ENCODE peak calls at places on chromosomes 1 and 21, in eight cellular contexts. O, W, Y, R, Q, J, P and S are unnamed samples.

GRCh38 chr1:119160435-119160834 is 20.0 kb upstream of the WARS2 start:
- DNase-seq in O (no peak), W (no peak), Y (no peak), R (no peak), Q (no peak), J (no peak), P (no peak), S (no peak)

GRCh38 chr1:7705048-7705907 is 65.8 kb upstream of the VAMP3 start:
- DNase-seq in O (no peak), W (no peak), Y (peak), R (peak), Q (no peak), J (peak), P (no peak), S (peak)

GRCh38 chr1:58964880-58965279 is 181.0 kb upstream of the JUN start:
- DNase-seq in O (no peak), W (peak), Y (no peak), R (no peak), Q (no peak), J (no peak), P (no peak), S (no peak)

GRCh38 chr1:198267921-198268320 is 111.1 kb downstream of the NEK7 start:
- DNase-seq in O (no peak), W (peak), Y (no peak), R (no peak), Q (peak), J (no peak), P (peak), S (no peak)

GRCh38 chr1:28104866-28105467 is 16.6 kb upstream of the EYA3 start:
- DNase-seq in O (no peak), W (peak), Y (peak), R (no peak), Q (peak), J (no peak), P (peak), S (peak)

GRCh38 chr1:152933196-152933595 is 13.8 kb upstream of the SPRR5 start:
- DNase-seq in O (no peak), W (no peak), Y (no peak), R (no peak), Q (no peak), J (no peak), P (peak), S (no peak)

GRCh38 chr1:245765241-245766000 is 610.6 kb downstream of the KIF26B start:
- DNase-seq in O (no peak), W (peak), Y (no peak), R (no peak), Q (peak), J (no peak), P (peak), S (no peak)

GRCh38 chr1:36962991-36963390 is 71.3 kb downstream of the GRIK3 start:
- DNase-seq in O (no peak), W (no peak), Y (no peak), R (no peak), Q (no peak), J (no peak), P (no peak), S (no peak)

GRCh38 chr21:34704119-34704518 is 35.3 kb downstream of the CLIC6 start:
- DNase-seq in O (no peak), W (no peak), Y (peak), R (peak), Q (no peak), J (no peak), P (no peak), S (no peak)

GRCh38 chr1:56216173-56216572 is 363.2 kb downstream of the PLPP3 start:
- DNase-seq in O (no peak), W (no peak), Y (no peak), R (no peak), Q (no peak), J (no peak), P (no peak), S (no peak)

GRCh38 chr1:225693085-225693698 is 40.3 kb upstream of the ENAH start:
- DNase-seq in O (no peak), W (no peak), Y (no peak), R (no peak), Q (no peak), J (no peak), P (no peak), S (no peak)

GRCh38 chr1:31756578-31756977 is 7.6 kb downstream of the ADGRB2 start:
- DNase-seq in O (no peak), W (no peak), Y (no peak), R (no peak), Q (no peak), J (no peak), P (no peak), S (no peak)

GRCh38 chr1:151907363-151908139 is 1.8 kb downstream of the THEM4 start:
- DNase-seq in O (peak), W (no peak), Y (peak), R (no peak), Q (no peak), J (no peak), P (peak), S (no peak)

GRCh38 chr1:220375715-220376114 is 103.5 kb upstream of the RAB3GAP2 start:
- DNase-seq in O (no peak), W (no peak), Y (no peak), R (no peak), Q (no peak), J (no peak), P (no peak), S (no peak)

GRCh38 chr1:78054559-78054958 is 8.8 kb downstream of the GIPC2 start:
- DNase-seq in O (no peak), W (peak), Y (no peak), R (no peak), Q (no peak), J (no peak), P (no peak), S (no peak)

GRCh38 chr1:182802006-182802798 is 12.6 kb downstream of the NPL start:
- DNase-seq in O (no peak), W (no peak), Y (no peak), R (no peak), Q (no peak), J (no peak), P (no peak), S (peak)

GRCh38 chr1:153977250-153978240 is at the start of gene JTB:
- DNase-seq in O (peak), W (peak), Y (peak), R (peak), Q (peak), J (peak), P (peak), S (peak)

GRCh38 chr1:100928128-100928527 is 32.2 kb downstream of the SLC30A7 start:
- DNase-seq in O (no peak), W (peak), Y (peak), R (no peak), Q (no peak), J (no peak), P (no peak), S (no peak)

GRCh38 chr21:35231115-35231514 is 182.0 kb upstream of the RUNX1 start:
- DNase-seq in O (no peak), W (no peak), Y (no peak), R (no peak), Q (peak), J (no peak), P (peak), S (no peak)

GRCh38 chr1:119651133-119651532 is 3.1 kb upstream of the ZNF697 start:
- DNase-seq in O (no peak), W (no peak), Y (peak), R (no peak), Q (no peak), J (no peak), P (no peak), S (peak)

GRCh38 chr1:7334475-7335035 is 436.5 kb upstream of the VAMP3 start:
- DNase-seq in O (no peak), W (no peak), Y (peak), R (no peak), Q (peak), J (no peak), P (no peak), S (no peak)

GRCh38 chr1:29197590-29197924 is 15.9 kb upstream of the SRSF4 start:
- DNase-seq in O (peak), W (peak), Y (peak), R (no peak), Q (peak), J (peak), P (peak), S (peak)

GRCh38 chr21:42174173-42174572 is 44.8 kb upstream of the ABCG1 start:
- DNase-seq in O (no peak), W (no peak), Y (peak), R (no peak), Q (peak), J (no peak), P (no peak), S (no peak)

GRCh38 chr1:28819020-28819419 is 7.0 kb downstream of the OPRD1 start:
- DNase-seq in O (no peak), W (no peak), Y (no peak), R (no peak), Q (no peak), J (no peak), P (no peak), S (no peak)

GRCh38 chr21:39144191-39144590 is 39.1 kb downstream of the PSMG1 start:
- DNase-seq in O (no peak), W (no peak), Y (no peak), R (no peak), Q (peak), J (no peak), P (no peak), S (no peak)

GRCh38 chr1:185663332-185663731 is 70.9 kb upstream of the HMCN1 start:
- DNase-seq in O (no peak), W (no peak), Y (no peak), R (no peak), Q (no peak), J (no peak), P (no peak), S (no peak)

GRCh38 chr1:98210064-98210463 is 289.2 kb upstream of the DPYD start:
- DNase-seq in O (no peak), W (peak), Y (peak), R (no peak), Q (peak), J (no peak), P (peak), S (peak)

GRCh38 chr1:43582162-43582566 is 51.5 kb downstream of the PTPRF start:
- DNase-seq in O (peak), W (peak), Y (peak), R (peak), Q (peak), J (no peak), P (peak), S (peak)

GRCh38 chr21:35764077-35764476 is 296.2 kb downstream of the SETD4 start:
- DNase-seq in O (no peak), W (no peak), Y (no peak), R (no peak), Q (no peak), J (no peak), P (no peak), S (no peak)

GRCh38 chr1:42240964-42241755 is 76.6 kb upstream of the GUCA2A start:
- DNase-seq in O (no peak), W (no peak), Y (no peak), R (no peak), Q (peak), J (no peak), P (no peak), S (no peak)

GRCh38 chr21:42533306-42533962 is 19.8 kb downstream of the SLC37A1 start:
- DNase-seq in O (no peak), W (no peak), Y (no peak), R (no peak), Q (no peak), J (peak), P (no peak), S (no peak)

GRCh38 chr1:172917972-172918371 is 132.8 kb downstream of the TNFSF18 start:
- DNase-seq in O (no peak), W (peak), Y (peak), R (no peak), Q (peak), J (no peak), P (peak), S (no peak)

GRCh38 chr21:33067457-33067856 is 2.5 kb upstream of the OLIG1 start:
- DNase-seq in O (no peak), W (no peak), Y (no peak), R (no peak), Q (no peak), J (no peak), P (no peak), S (no peak)

GRCh38 chr1:197307551-197307950 is 39.5 kb downstream of the CRB1 start:
- DNase-seq in O (no peak), W (no peak), Y (no peak), R (no peak), Q (no peak), J (no peak), P (peak), S (peak)

GRCh38 chr21:41764558-41765392 is 2.1 kb downstream of the RIPK4 start:
- DNase-seq in O (no peak), W (no peak), Y (no peak), R (no peak), Q (no peak), J (peak), P (peak), S (no peak)

GRCh38 chr1:8152731-8153702 is 126.9 kb upstream of the ERRFI1 start:
- DNase-seq in O (peak), W (no peak), Y (no peak), R (no peak), Q (no peak), J (no peak), P (no peak), S (peak)

GRCh38 chr1:186244825-186245224 is 130.2 kb downstream of the TPR start:
- DNase-seq in O (no peak), W (peak), Y (peak), R (no peak), Q (no peak), J (no peak), P (peak), S (no peak)

GRCh38 chr1:26363549-26364448 is 8.8 kb downstream of the ZNF683 start:
- DNase-seq in O (peak), W (peak), Y (peak), R (peak), Q (peak), J (peak), P (peak), S (peak)

GRCh38 chr1:110880708-110881374 is 7.9 kb downstream of the CD53 start:
- DNase-seq in O (peak), W (no peak), Y (no peak), R (no peak), Q (no peak), J (no peak), P (peak), S (no peak)